ENCODE peak calls at places on chromosomes 2 and 18, in six cellular contexts. Y is NCI-H510A treated with DMSO at 0.1 percent for 48 hours; T is NCI-H1436; I is stimulated activated CD8-positive, alpha-beta memory T cell treated with anti-CD3 and anti-CD28 coated beads, Interleukin-4, amount 100 ng/mL, for 1 hour; O is M059J; N is Ammon's horn. B is an unnamed sample.
A peak's percentile ranks its signal among the peaks of the same experiment; 100 is the strongest.

GRCh38 chr2:105734762-105735538 is 9.8 kb upstream of the NCK2 start:
- DNase-seq in T (no peak), N (no peak), I (no peak), O (peak; percentile 90), Y (peak; percentile 40), B (no peak)

GRCh38 chr2:31581124-31581795 is 522 bp upstream of the SRD5A2 start:
- DNase-seq in O (no peak), T (no peak), Y (no peak), N (no peak), I (no peak), B (no peak)

GRCh38 chr2:233867993-233868532 is at the start of gene MSL3B:
- DNase-seq in I (no peak), N (no peak), Y (peak; percentile 62), O (peak; percentile 42), T (no peak), B (peak; percentile 37)

GRCh38 chr18:35463050-35463449 is 34.7 kb downstream of the INO80C start:
- DNase-seq in N (no peak), O (peak; percentile 79), T (no peak), Y (no peak), I (no peak), B (no peak)

GRCh38 chr2:903223-903900 is 47.3 kb upstream of the SNTG2 start:
- DNase-seq in T (no peak), O (no peak), Y (peak; percentile 39), N (no peak), I (no peak), B (no peak)

GRCh38 chr2:167732251-167732788 is 515.1 kb downstream of the STK39 start:
- DNase-seq in Y (no peak), T (no peak), N (no peak), O (no peak), I (no peak), B (no peak)

GRCh38 chr2:217900780-217901360 is 101.9 kb downstream of the TNS1 start:
- DNase-seq in I (no peak), O (no peak), Y (no peak), T (no peak), N (no peak), B (no peak)

GRCh38 chr2:27954771-27955384 is 64.3 kb downstream of the BABAM2 start:
- DNase-seq in N (peak; percentile 67), I (no peak), Y (peak; percentile 73), O (peak; percentile 97), T (no peak), B (no peak)

GRCh38 chr2:98295721-98296414 is 50.4 kb upstream of the CNGA3 start:
- DNase-seq in N (no peak), T (no peak), O (peak; percentile 2), I (no peak), Y (no peak), B (no peak)

GRCh38 chr2:47569658-47570398 is 166.9 kb downstream of the MSH2 start:
- DNase-seq in O (no peak), Y (peak; percentile 55), N (no peak), I (no peak), T (peak; percentile 32), B (no peak)

B was measured in activated effector memory CD4-positive, alpha-beta T cell treated with Interleukin-2 at 50 U/mL for 16 hours.